ENCODE peak calls at places on chromosomes 2 and 18, in six cellular contexts. T, H, V, M, C and L are unnamed samples.

GRCh38 chr2:12717988-12718661 is 1.4 kb downstream of the TRIB2 start:
- DNase-seq in H (peak), V (peak), M (no peak), C (no peak), T (peak), L (peak)

GRCh38 chr18:46169464-46169941 is 65.3 kb downstream of the HAUS1 start:
- DNase-seq in H (no peak), V (peak), M (no peak), T (peak), C (no peak), L (peak)

GRCh38 chr2:42938671-42939370 is 146.4 kb upstream of the HAAO start:
- DNase-seq in H (no peak), M (no peak), C (no peak), V (no peak), T (no peak), L (no peak)

GRCh38 chr18:54947115-54947514 is 12.1 kb downstream of the CCDC68 start:
- DNase-seq in M (no peak), V (no peak), T (no peak), C (no peak), H (no peak), L (peak)

GRCh38 chr2:147554708-147555107 is 290.1 kb upstream of the ACVR2A start:
- DNase-seq in H (no peak), C (no peak), M (no peak), T (no peak), V (no peak), L (no peak)

GRCh38 chr18:74562775-74563174 is 28.5 kb downstream of the CNDP1 start:
- DNase-seq in T (no peak), H (no peak), M (no peak), V (no peak), C (no peak), L (no peak)

GRCh38 chr2:124921221-124921620 is 896.1 kb downstream of the CNTNAP5 start:
- DNase-seq in H (no peak), V (no peak), M (no peak), C (no peak), T (no peak), L (no peak)

GRCh38 chr2:142140434-142140845 is 9.6 kb upstream of the LRP1B start:
- DNase-seq in T (peak), C (no peak), M (no peak), V (peak), H (peak), L (peak)

GRCh38 chr2:217105733-217106649 is 246.1 kb upstream of the TNP1 start:
- DNase-seq in M (no peak), C (no peak), H (no peak), V (peak), T (peak), L (peak)

GRCh38 chr2:223486741-223487140 is 115.4 kb downstream of the SCG2 start:
- DNase-seq in V (no peak), H (no peak), M (no peak), T (no peak), C (no peak), L (no peak)

GRCh38 chr2:240498958-240499260 is 58.9 kb downstream of the ANKMY1 start:
- DNase-seq in C (no peak), H (no peak), M (no peak), V (no peak), T (no peak), L (no peak)

GRCh38 chr2:9747396-9747795 is 95.9 kb upstream of the TAF1B start:
- DNase-seq in V (no peak), C (no peak), M (no peak), H (no peak), T (no peak), L (no peak)

GRCh38 chr2:199468561-199469513 is 11.1 kb upstream of the SATB2 start:
- DNase-seq in M (no peak), V (peak), C (no peak), T (no peak), H (no peak), L (no peak)

GRCh38 chr18:22594155-22594690 is 176.5 kb upstream of the CTAGE1 start:
- DNase-seq in C (no peak), V (no peak), T (no peak), H (no peak), M (no peak), L (no peak)

GRCh38 chr2:98582523-98582922 is 25.8 kb downstream of the COA5 start:
- DNase-seq in T (no peak), C (no peak), H (no peak), V (no peak), M (no peak), L (no peak)

GRCh38 chr2:114789989-114790388 is 347.5 kb downstream of the DPP10 start:
- DNase-seq in H (no peak), M (no peak), T (no peak), C (no peak), V (no peak), L (no peak)

GRCh38 chr2:203444738-203445137 is 90.4 kb downstream of the RAPH1 start:
- DNase-seq in V (no peak), C (no peak), H (peak), T (no peak), M (no peak), L (no peak)

GRCh38 chr2:39858681-39859080 is 79.6 kb upstream of the THUMPD2 start:
- DNase-seq in V (no peak), T (no peak), H (peak), M (no peak), C (no peak), L (no peak)

GRCh38 chr2:18980104-18980777 is 378.2 kb downstream of the OSR1 start:
- DNase-seq in C (no peak), T (no peak), M (no peak), H (no peak), V (no peak), L (no peak)

GRCh38 chr2:42569116-42569711 is 782 bp downstream of the MTA3 start:
- DNase-seq in C (no peak), H (peak), T (peak), M (no peak), V (peak), L (peak)